ENCODE peak calls at places on chromosomes 11 and 22, in ten cellular contexts. One of them, this sample, is unnamed. For H3K36me3, the result is how much of the 10 kb centered on the place peaks cover.

GRCh38 chr11:107591098-107591445 is at the start of gene ELMOD1:
- DNase-seq in suprapubic skin: no peak
- DNase-seq in astrocyte: peak
- DNase-seq in H1: peak
- DNase-seq in breast epithelium: no peak
- DNase-seq in spleen: peak
- DNase-seq in GM12878: no peak
- DNase-seq in colonic mucosa: peak
- DNase-seq in BJ: no peak
- DNase-seq in cardiac muscle cell: peak
- DNase-seq in this sample: no peak

GRCh38 chr11:130636672-130637463 is 188.4 kb downstream of the ADAMTS15 start:
- DNase-seq in suprapubic skin: no peak
- DNase-seq in astrocyte: peak
- DNase-seq in H1: no peak
- DNase-seq in breast epithelium: peak
- DNase-seq in spleen: no peak
- DNase-seq in GM12878: no peak
- DNase-seq in colonic mucosa: no peak
- DNase-seq in BJ: peak
- DNase-seq in cardiac muscle cell: no peak
- DNase-seq in this sample: peak

GRCh38 chr22:48718818-48719500 is 1108.7 kb downstream of the BRD1 start:
- DNase-seq in suprapubic skin: no peak
- DNase-seq in astrocyte: no peak
- DNase-seq in H1: no peak
- DNase-seq in breast epithelium: no peak
- DNase-seq in spleen: peak
- DNase-seq in GM12878: no peak
- DNase-seq in colonic mucosa: no peak
- DNase-seq in BJ: no peak
- DNase-seq in cardiac muscle cell: no peak
- DNase-seq in this sample: no peak

GRCh38 chr11:125210112-125210511 is 45.6 kb downstream of the PKNOX2 start:
- DNase-seq in suprapubic skin: no peak
- DNase-seq in astrocyte: no peak
- DNase-seq in H1: no peak
- DNase-seq in breast epithelium: no peak
- DNase-seq in spleen: no peak
- DNase-seq in GM12878: no peak
- DNase-seq in colonic mucosa: no peak
- DNase-seq in BJ: no peak
- DNase-seq in cardiac muscle cell: no peak
- DNase-seq in this sample: no peak

GRCh38 chr22:29427176-29427760 is 11.1 kb upstream of the RFPL1 start:
- DNase-seq in suprapubic skin: no peak
- DNase-seq in astrocyte: no peak
- DNase-seq in H1: no peak
- DNase-seq in breast epithelium: no peak
- DNase-seq in spleen: no peak
- DNase-seq in GM12878: no peak
- DNase-seq in colonic mucosa: no peak
- DNase-seq in BJ: no peak
- DNase-seq in cardiac muscle cell: no peak
- DNase-seq in this sample: no peak

GRCh38 chr11:73235236-73235786 is 17.2 kb downstream of the P2RY2 start:
- DNase-seq in suprapubic skin: no peak
- DNase-seq in astrocyte: no peak
- DNase-seq in H1: no peak
- DNase-seq in breast epithelium: no peak
- DNase-seq in spleen: peak
- DNase-seq in GM12878: no peak
- DNase-seq in colonic mucosa: no peak
- DNase-seq in BJ: no peak
- DNase-seq in cardiac muscle cell: no peak
- DNase-seq in this sample: no peak

GRCh38 chr11:132531921-132532320 is 1000.4 kb downstream of the OPCML start:
- DNase-seq in suprapubic skin: no peak
- DNase-seq in astrocyte: no peak
- DNase-seq in H1: no peak
- DNase-seq in breast epithelium: no peak
- DNase-seq in spleen: no peak
- DNase-seq in GM12878: no peak
- DNase-seq in colonic mucosa: no peak
- DNase-seq in BJ: no peak
- DNase-seq in cardiac muscle cell: no peak
- DNase-seq in this sample: no peak

GRCh38 chr22:29147241-29147919 is 58.3 kb upstream of the EMID1 start:
- DNase-seq in suprapubic skin: peak
- DNase-seq in astrocyte: no peak
- DNase-seq in H1: no peak
- DNase-seq in breast epithelium: no peak
- DNase-seq in spleen: peak
- DNase-seq in GM12878: no peak
- DNase-seq in colonic mucosa: no peak
- DNase-seq in BJ: no peak
- DNase-seq in cardiac muscle cell: no peak
- DNase-seq in this sample: no peak

GRCh38 chr22:37157516-37158289 is 8.0 kb upstream of the IL2RB start:
- DNase-seq in suprapubic skin: no peak
- DNase-seq in astrocyte: peak
- DNase-seq in H1: no peak
- DNase-seq in breast epithelium: no peak
- DNase-seq in spleen: peak
- DNase-seq in GM12878: no peak
- DNase-seq in colonic mucosa: no peak
- DNase-seq in BJ: no peak
- DNase-seq in cardiac muscle cell: no peak
- DNase-seq in this sample: peak

GRCh38 chr11:33699515-33700424 is 856 bp downstream of the C11orf91 start:
- DNase-seq in suprapubic skin: no peak
- DNase-seq in astrocyte: no peak
- DNase-seq in H1: no peak
- DNase-seq in breast epithelium: no peak
- DNase-seq in spleen: no peak
- DNase-seq in GM12878: no peak
- DNase-seq in colonic mucosa: peak
- DNase-seq in BJ: no peak
- DNase-seq in cardiac muscle cell: no peak
- DNase-seq in this sample: no peak

GRCh38 chr11:19283998-19284397 is 43.3 kb upstream of the E2F8 start:
- DNase-seq in suprapubic skin: no peak
- DNase-seq in astrocyte: no peak
- DNase-seq in H1: no peak
- DNase-seq in breast epithelium: no peak
- DNase-seq in spleen: no peak
- DNase-seq in GM12878: no peak
- DNase-seq in colonic mucosa: no peak
- DNase-seq in BJ: no peak
- DNase-seq in cardiac muscle cell: no peak
- DNase-seq in this sample: no peak

GRCh38 chr11:60825790-60826189 is 16.1 kb upstream of the CCDC86 start:
- DNase-seq in suprapubic skin: no peak
- DNase-seq in astrocyte: no peak
- DNase-seq in H1: no peak
- DNase-seq in breast epithelium: no peak
- DNase-seq in spleen: no peak
- DNase-seq in GM12878: no peak
- DNase-seq in colonic mucosa: no peak
- DNase-seq in BJ: no peak
- DNase-seq in cardiac muscle cell: no peak
- DNase-seq in this sample: no peak

GRCh38 chr22:36136988-36137387 is 23.6 kb downstream of the APOL3 start:
- DNase-seq in suprapubic skin: no peak
- DNase-seq in astrocyte: no peak
- DNase-seq in H1: no peak
- DNase-seq in breast epithelium: no peak
- DNase-seq in spleen: no peak
- DNase-seq in GM12878: no peak
- DNase-seq in colonic mucosa: no peak
- DNase-seq in BJ: no peak
- DNase-seq in cardiac muscle cell: no peak
- DNase-seq in this sample: no peak

GRCh38 chr11:72005347-72006260 is 6.9 kb downstream of the IL18BP start:
- DNase-seq in suprapubic skin: no peak
- DNase-seq in astrocyte: no peak
- DNase-seq in H1: no peak
- DNase-seq in breast epithelium: no peak
- DNase-seq in spleen: no peak
- DNase-seq in GM12878: no peak
- DNase-seq in colonic mucosa: no peak
- DNase-seq in BJ: no peak
- DNase-seq in cardiac muscle cell: no peak
- DNase-seq in this sample: no peak

GRCh38 chr11:110472858-110473257 is 43.1 kb downstream of the FDX1 start:
- DNase-seq in suprapubic skin: no peak
- DNase-seq in astrocyte: peak
- DNase-seq in H1: no peak
- DNase-seq in breast epithelium: no peak
- DNase-seq in spleen: no peak
- DNase-seq in GM12878: no peak
- DNase-seq in colonic mucosa: no peak
- DNase-seq in BJ: no peak
- DNase-seq in cardiac muscle cell: no peak
- DNase-seq in this sample: peak

GRCh38 chr11:99489561-99489960 is 468.8 kb downstream of the CNTN5 start:
- DNase-seq in suprapubic skin: no peak
- DNase-seq in astrocyte: no peak
- DNase-seq in H1: no peak
- DNase-seq in breast epithelium: no peak
- DNase-seq in spleen: no peak
- DNase-seq in GM12878: no peak
- DNase-seq in colonic mucosa: no peak
- DNase-seq in BJ: no peak
- DNase-seq in cardiac muscle cell: no peak
- DNase-seq in this sample: no peak

GRCh38 chr22:25488244-25489020 is 76.0 kb upstream of the GRK3 start:
- DNase-seq in suprapubic skin: no peak
- DNase-seq in astrocyte: peak
- DNase-seq in H1: no peak
- DNase-seq in breast epithelium: no peak
- DNase-seq in spleen: no peak
- DNase-seq in GM12878: peak
- DNase-seq in colonic mucosa: peak
- DNase-seq in BJ: no peak
- DNase-seq in cardiac muscle cell: peak
- DNase-seq in this sample: peak

DNA sequence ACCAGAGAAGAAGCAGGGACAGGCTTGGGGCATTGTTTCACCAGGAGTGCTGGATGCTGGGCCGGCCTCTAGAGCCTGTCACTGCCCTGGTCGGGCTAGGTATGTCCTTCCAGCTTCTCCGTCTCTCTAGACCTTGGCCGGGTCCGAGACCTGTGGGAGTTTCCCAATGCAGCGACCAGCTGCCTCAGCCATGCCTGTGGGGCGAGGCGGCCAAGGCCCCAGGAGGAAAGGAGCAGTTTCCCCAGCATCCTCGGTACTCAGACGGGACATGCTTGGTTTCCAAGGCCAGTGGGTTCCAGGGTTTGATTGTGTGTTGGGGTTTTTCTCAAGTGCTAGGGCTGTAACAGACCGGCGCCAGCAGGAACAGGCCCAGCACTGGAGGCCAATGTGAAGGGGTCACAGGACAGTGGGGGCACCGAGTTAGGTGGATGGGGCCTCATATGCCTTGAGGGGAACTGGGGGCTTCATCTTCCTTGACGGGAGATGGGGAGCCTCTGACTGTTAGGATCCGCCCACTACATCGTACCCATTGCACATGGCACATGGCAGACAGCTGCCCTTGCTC is 339.0 kb downstream of the TBC1D22A start:
- DNase-seq in suprapubic skin: peak
- DNase-seq in astrocyte: no peak
- DNase-seq in H1: no peak
- DNase-seq in breast epithelium: no peak
- DNase-seq in spleen: no peak
- DNase-seq in GM12878: no peak
- DNase-seq in colonic mucosa: no peak
- DNase-seq in BJ: no peak
- DNase-seq in cardiac muscle cell: no peak
- DNase-seq in this sample: no peak
- H3K4me3 ChIP-seq in suprapubic skin: no peak
- H3K4me3 ChIP-seq in astrocyte: no peak
- H3K4me3 ChIP-seq in H1: no peak
- H3K4me3 ChIP-seq in breast epithelium: no peak
- H3K4me3 ChIP-seq in spleen: no peak
- H3K4me3 ChIP-seq in GM12878: no peak
- H3K4me3 ChIP-seq in colonic mucosa: no peak
- H3K4me3 ChIP-seq in BJ: no peak
- H3K4me3 ChIP-seq in cardiac muscle cell: no peak
- H3K4me3 ChIP-seq in this sample: no peak

GRCh38 chr22:20572132-20572802 is 64.9 kb downstream of the MED15 start:
- DNase-seq in suprapubic skin: no peak
- DNase-seq in astrocyte: no peak
- DNase-seq in H1: no peak
- DNase-seq in breast epithelium: no peak
- DNase-seq in spleen: peak
- DNase-seq in GM12878: no peak
- DNase-seq in colonic mucosa: no peak
- DNase-seq in BJ: no peak
- DNase-seq in cardiac muscle cell: no peak
- DNase-seq in this sample: no peak
- H3K36me3 ChIP-seq in suprapubic skin: half or more
- H3K36me3 ChIP-seq in astrocyte: half or more
- H3K36me3 ChIP-seq in H1: under half
- H3K36me3 ChIP-seq in breast epithelium: under half
- H3K36me3 ChIP-seq in spleen: half or more
- H3K36me3 ChIP-seq in GM12878: under half
- H3K36me3 ChIP-seq in colonic mucosa: under half
- H3K36me3 ChIP-seq in BJ: under half
- H3K36me3 ChIP-seq in cardiac muscle cell: under half
- H3K36me3 ChIP-seq in this sample: half or more

GRCh38 chr22:43088979-43089717 is at the start of gene TTLL1:
- DNase-seq in suprapubic skin: peak
- DNase-seq in astrocyte: peak
- DNase-seq in H1: peak
- DNase-seq in breast epithelium: peak
- DNase-seq in spleen: peak
- DNase-seq in GM12878: peak
- DNase-seq in colonic mucosa: peak
- DNase-seq in BJ: peak
- DNase-seq in cardiac muscle cell: peak
- DNase-seq in this sample: peak
- TF ChIP-seq CTCF in suprapubic skin: peak
- TF ChIP-seq CTCF in astrocyte: no peak
- TF ChIP-seq CTCF in H1: no peak
- TF ChIP-seq CTCF in breast epithelium: no peak
- TF ChIP-seq CTCF in spleen: peak
- TF ChIP-seq CTCF in GM12878: no peak
- TF ChIP-seq CTCF in colonic mucosa: no peak
- TF ChIP-seq CTCF in BJ: no peak
- TF ChIP-seq CTCF in cardiac muscle cell: no peak
- TF ChIP-seq CTCF in this sample: no peak

DNA sequence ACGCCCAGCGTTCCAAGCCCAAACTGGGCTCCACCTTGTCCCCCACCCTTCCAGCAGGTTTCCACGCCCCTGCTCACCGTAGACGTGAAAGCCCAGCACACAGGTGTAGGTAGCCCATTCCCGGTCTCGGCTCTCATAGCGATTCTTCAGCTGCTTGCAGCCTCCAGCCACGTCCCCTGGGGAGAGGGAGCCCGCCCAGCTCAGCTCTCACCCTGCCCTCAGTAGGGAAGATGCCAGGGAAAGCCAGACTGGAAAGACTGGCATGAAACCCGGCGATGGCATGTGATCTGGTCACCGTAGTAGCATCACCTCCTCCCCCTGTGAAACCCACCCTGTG is 1.4 kb upstream of the MTA2 start:
- DNase-seq in suprapubic skin: no peak
- DNase-seq in astrocyte: no peak
- DNase-seq in H1: peak
- DNase-seq in breast epithelium: no peak
- DNase-seq in spleen: no peak
- DNase-seq in GM12878: no peak
- DNase-seq in colonic mucosa: peak
- DNase-seq in BJ: no peak
- DNase-seq in cardiac muscle cell: no peak
- DNase-seq in this sample: no peak
- H3K4me3 ChIP-seq in suprapubic skin: peak
- H3K4me3 ChIP-seq in astrocyte: no peak
- H3K4me3 ChIP-seq in H1: peak
- H3K4me3 ChIP-seq in breast epithelium: peak
- H3K4me3 ChIP-seq in spleen: no peak
- H3K4me3 ChIP-seq in GM12878: no peak
- H3K4me3 ChIP-seq in colonic mucosa: peak
- H3K4me3 ChIP-seq in BJ: no peak
- H3K4me3 ChIP-seq in cardiac muscle cell: no peak
- H3K4me3 ChIP-seq in this sample: peak

This sample was measured in bronchial epithelial cell.